ENCODE peak calls at places on chromosomes 12 and 14, in four cellular contexts. W is aorta, K is tibial artery, A is A549. H is an unnamed sample. For H3K4me1, the result is how much of the 10 kb centered on the place peaks cover.

GRCh38 chr12:55932546-55932919 is 1.6 kb downstream of the DGKA start:
- DNase-seq in K (no peak), A (no peak), W (no peak), H (no peak)

GRCh38 chr14:52473557-52473956 is 78.7 kb downstream of the TXNDC16 start:
- DNase-seq in W (no peak), A (no peak), K (no peak), H (peak)

GRCh38 chr12:64752833-64753238 is 6.4 kb downstream of the GNS start:
- DNase-seq in A (no peak), W (no peak), K (no peak), H (no peak)

GRCh38 chr14:38311655-38312054 is 55.8 kb upstream of the CLEC14A start:
- DNase-seq in K (no peak), A (no peak), W (no peak), H (no peak)

GRCh38 chr14:26811756-26812305 is 214.0 kb upstream of the NOVA1 start:
- DNase-seq in A (no peak), K (no peak), W (no peak), H (no peak)

GRCh38 chr12:131621701-131622421 is 89.0 kb upstream of the SFSWAP start:
- DNase-seq in A (no peak), W (no peak), K (peak), H (no peak)

GRCh38 chr14:53493895-53494294 is 340.8 kb upstream of the DDHD1 start:
- DNase-seq in A (no peak), K (no peak), W (no peak), H (no peak)

GRCh38 chr14:74546416-74546815 is 52.9 kb downstream of the ISCA2 start:
- DNase-seq in A (no peak), K (no peak), W (no peak), H (peak)

GRCh38 chr12:107616941-107617340 is 68.7 kb upstream of the PWP1 start:
- DNase-seq in W (no peak), A (no peak), K (no peak), H (no peak)

GRCh38 chr14:28761438-28762289 is 4.9 kb upstream of the FOXG1 start:
- DNase-seq in K (no peak), A (no peak), W (no peak), H (no peak)

GRCh38 chr14:89504084-89504483 is 87.1 kb upstream of the FOXN3 start:
- DNase-seq in W (no peak), K (no peak), A (no peak), H (no peak)

GRCh38 chr14:29643415-29644206 is 284.0 kb downstream of the PRKD1 start:
- DNase-seq in A (no peak), K (no peak), W (no peak), H (no peak)

GRCh38 chr12:51218607-51219161 is 822 bp upstream of the POU6F1 start:
- DNase-seq in A (no peak), W (no peak), K (peak), H (no peak)

GRCh38 chr14:23544511-23545447 is 6.8 kb downstream of the ZFHX2 start:
- DNase-seq in A (no peak), W (peak), K (no peak), H (no peak)

GRCh38 chr14:68666206-68666730 is 126.6 kb downstream of the ZFP36L1 start:
- DNase-seq in A (no peak), W (no peak), K (peak), H (peak)

GRCh38 chr14:33271216-33271615 is 332.5 kb downstream of the NPAS3 start:
- DNase-seq in K (no peak), W (no peak), A (no peak), H (no peak)

GRCh38 chr14:74945261-74945851 is 10.0 kb downstream of the PGF start:
- DNase-seq in A (peak), W (peak), K (no peak), H (peak)

GRCh38 chr14:77311217-77311616 is 9.5 kb downstream of the POMT2 start:
- DNase-seq in K (no peak), W (no peak), A (no peak), H (no peak)

GRCh38 chr14:105346880-105347586 is 32.5 kb downstream of the PACS2 start:
- DNase-seq in K (no peak), A (no peak), W (no peak), H (no peak)

GRCh38 chr12:92138144-92138543 is 7.5 kb downstream of the BTG1 start:
- DNase-seq in K (no peak), A (no peak), W (no peak), H (no peak)
- H3K4me1 ChIP-seq in K (under half), A (half or more), W (under half), H (half or more)

DNA sequence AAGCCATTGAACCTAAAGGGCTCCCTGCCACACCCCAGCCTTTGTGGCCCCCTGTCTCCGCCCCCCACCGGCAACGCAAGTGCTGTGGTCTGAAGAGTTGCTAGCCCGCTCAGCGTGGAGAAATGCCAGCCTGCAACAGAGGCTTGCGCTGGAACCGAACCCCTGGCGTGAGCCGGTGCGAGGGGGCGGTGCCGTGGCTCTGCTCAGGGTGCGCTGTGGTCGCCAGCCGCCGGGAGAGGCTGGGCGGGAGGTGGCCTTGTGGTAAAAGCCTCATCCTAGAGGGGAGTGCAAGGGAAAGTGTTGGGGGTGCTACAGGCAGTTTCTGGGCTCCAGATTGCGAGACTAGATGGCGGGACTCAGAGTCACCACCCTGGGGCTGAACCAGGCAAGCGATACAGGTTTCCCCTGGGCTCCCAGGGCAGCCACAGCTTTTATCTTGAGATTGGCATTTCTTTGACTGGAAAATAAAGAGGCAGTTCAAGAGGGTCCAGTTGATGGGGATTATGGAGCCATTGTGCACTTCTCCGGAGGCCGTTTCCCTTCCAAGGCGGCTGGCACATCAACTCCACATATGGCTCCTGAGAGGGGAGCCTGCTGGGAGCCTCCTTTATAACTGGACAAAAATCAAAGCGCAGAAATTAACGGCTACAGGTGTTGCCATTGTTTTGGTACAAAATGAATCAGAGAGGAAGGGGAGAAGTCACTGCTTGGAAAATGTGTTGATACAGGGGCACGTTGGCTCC is 2.3 kb downstream of the PLXNC1 start:
- DNase-seq in W (peak), A (no peak), K (no peak), H (no peak)
- H3K4me3 ChIP-seq in W (no peak), A (peak), K (peak), H (no peak)

DNA sequence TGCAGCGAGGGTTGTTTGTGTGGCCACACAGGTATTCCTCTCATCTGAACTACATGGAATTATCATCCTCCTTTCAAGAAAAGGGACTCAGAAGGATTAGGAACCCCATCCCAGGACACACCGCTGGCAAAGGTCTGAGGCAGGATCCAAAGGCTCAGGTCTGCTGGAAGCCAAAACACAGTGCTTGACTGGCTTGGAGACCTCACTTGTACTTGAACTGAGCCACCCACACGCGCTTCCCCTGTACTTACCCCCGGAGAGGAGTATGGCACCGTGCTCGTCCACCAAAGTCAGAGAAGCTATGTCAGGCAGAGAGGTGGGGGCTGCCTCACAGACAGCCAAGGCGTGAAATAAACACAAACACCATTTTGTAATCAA is 11.0 kb upstream of the SELPLG start:
- DNase-seq in W (no peak), K (no peak), A (no peak), H (peak)
- H3K4me1 ChIP-seq in W (under half), K (under half), A (under half), H (under half)

DNA sequence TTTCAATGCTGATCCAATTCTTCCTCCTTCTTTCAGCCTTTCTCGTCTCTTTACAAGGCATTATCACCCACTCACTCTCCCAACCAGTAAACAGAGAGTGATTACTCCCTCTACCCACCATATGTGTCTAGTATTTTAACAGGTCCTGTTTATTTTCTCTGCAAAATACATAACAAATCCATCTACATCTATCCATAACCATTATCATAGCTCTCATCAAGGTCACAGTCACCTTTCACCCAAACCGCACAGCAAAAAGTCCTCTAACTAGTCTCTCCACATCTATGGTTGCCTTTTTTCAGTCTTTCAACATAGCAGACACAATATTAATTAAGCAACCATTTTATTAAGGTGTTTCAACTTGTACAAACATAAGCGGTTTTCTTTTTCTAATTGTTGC is 21.9 kb upstream of the RERG start:
- DNase-seq in A (no peak), W (no peak), K (no peak), H (no peak)
- H3K4me3 ChIP-seq in A (no peak), W (no peak), K (no peak), H (no peak)

GRCh38 chr12:69513297-69513696 is 43.1 kb downstream of the FRS2 start:
- DNase-seq in A (no peak), W (no peak), K (no peak), H (no peak)
- H3K4me1 ChIP-seq in A (half or more), W (under half), K (under half), H (under half)

GRCh38 chr12:12903642-12904609 is 12.6 kb downstream of the GPRC5A start:
- DNase-seq in W (peak), K (peak), A (no peak), H (no peak)

GRCh38 chr12:12899530-12900380 is 8.4 kb downstream of the GPRC5A start:
- DNase-seq in W (peak), K (peak), A (no peak), H (peak)

GRCh38 chr12:12900786-12901157 is 9.4 kb downstream of the GPRC5A start:
- DNase-seq in K (no peak), A (no peak), W (no peak), H (no peak)

GRCh38 chr12:12901158-12901791 is 9.9 kb downstream of the GPRC5A start:
- DNase-seq in K (peak), W (peak), A (peak), H (peak)

DNA sequence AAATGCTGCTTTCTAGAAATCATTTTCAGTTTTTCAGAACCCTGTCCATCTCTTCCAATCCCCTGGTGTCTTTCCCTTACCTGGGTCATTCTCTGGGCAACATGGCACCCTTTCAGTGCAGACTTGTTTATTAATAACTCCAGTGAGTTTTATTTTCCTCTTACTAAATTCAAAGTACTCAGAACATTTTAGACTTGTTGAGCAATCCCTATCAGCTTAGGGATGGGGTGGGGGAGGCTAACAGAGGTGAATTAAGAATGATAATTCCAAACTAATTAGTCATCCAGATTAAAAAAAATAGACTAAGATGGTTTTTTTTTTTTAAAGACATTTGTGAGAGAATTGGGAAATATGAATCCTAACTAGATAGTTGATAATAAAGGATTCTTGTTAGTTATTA is 10.7 kb downstream of the GPRC5A start:
- DNase-seq in A (no peak), W (peak), K (no peak), H (peak)
- H3K4me3 ChIP-seq in A (peak), W (peak), K (peak), H (no peak)

GRCh38 chr14:50758945-50759344 is 72.0 kb downstream of the NIN start:
- DNase-seq in K (no peak), W (no peak), A (no peak), H (no peak)
- H3K4me1 ChIP-seq in K (under half), W (under half), A (under half), H (under half)